ENCODE peak calls at places on chromosomes 12 and 14, in eight cellular contexts. One of them, this sample, is unnamed.

GRCh38 chr14:93059260-93059659 is 56.5 kb downstream of the ITPK1 start:
- DNase-seq in GM12878: no peak
- DNase-seq in endothelial cell of umbilical vein: no peak
- DNase-seq in HCT116: no peak
- DNase-seq in GM23338: no peak
- DNase-seq in HepG2: no peak
- DNase-seq in H1: no peak
- DNase-seq in K562: no peak
- DNase-seq in this sample: no peak

GRCh38 chr12:104664368-104664767 is 207.6 kb downstream of the CHST11 start:
- DNase-seq in endothelial cell of umbilical vein: no peak
- DNase-seq in GM23338: no peak
- DNase-seq in HepG2: no peak
- DNase-seq in HCT116: no peak
- DNase-seq in H1: no peak
- DNase-seq in GM12878: no peak
- DNase-seq in K562: no peak
- DNase-seq in this sample: no peak

GRCh38 chr12:80892597-80893445 is 44.9 kb downstream of the LIN7A start:
- DNase-seq in GM23338: no peak
- DNase-seq in HepG2: no peak
- DNase-seq in endothelial cell of umbilical vein: no peak
- DNase-seq in K562: no peak
- DNase-seq in GM12878: peak
- DNase-seq in H1: no peak
- DNase-seq in HCT116: no peak
- DNase-seq in this sample: no peak

GRCh38 chr12:90321369-90321768 is 612.7 kb upstream of the ATP2B1 start:
- DNase-seq in GM23338: peak
- DNase-seq in GM12878: no peak
- DNase-seq in H1: no peak
- DNase-seq in HCT116: no peak
- DNase-seq in K562: no peak
- DNase-seq in endothelial cell of umbilical vein: peak
- DNase-seq in HepG2: no peak
- DNase-seq in this sample: no peak

GRCh38 chr12:58877243-58877743 is 43.0 kb downstream of the LRIG3 start:
- DNase-seq in HepG2: peak
- DNase-seq in H1: no peak
- DNase-seq in HCT116: no peak
- DNase-seq in GM23338: no peak
- DNase-seq in GM12878: no peak
- DNase-seq in endothelial cell of umbilical vein: no peak
- DNase-seq in K562: no peak
- DNase-seq in this sample: no peak

GRCh38 chr14:85190251-85190650 is 339.7 kb upstream of the FLRT2 start:
- DNase-seq in K562: no peak
- DNase-seq in GM23338: no peak
- DNase-seq in HepG2: no peak
- DNase-seq in endothelial cell of umbilical vein: no peak
- DNase-seq in GM12878: no peak
- DNase-seq in H1: no peak
- DNase-seq in HCT116: no peak
- DNase-seq in this sample: no peak

GRCh38 chr12:104966677-104967076 is 8.6 kb upstream of the SLC41A2 start:
- DNase-seq in endothelial cell of umbilical vein: no peak
- DNase-seq in GM23338: no peak
- DNase-seq in HCT116: no peak
- DNase-seq in HepG2: no peak
- DNase-seq in H1: no peak
- DNase-seq in K562: no peak
- DNase-seq in GM12878: peak
- DNase-seq in this sample: no peak

GRCh38 chr12:72256725-72257124 is 15.4 kb upstream of the TRHDE start:
- DNase-seq in HepG2: no peak
- DNase-seq in H1: no peak
- DNase-seq in K562: no peak
- DNase-seq in GM23338: no peak
- DNase-seq in endothelial cell of umbilical vein: no peak
- DNase-seq in GM12878: no peak
- DNase-seq in HCT116: no peak
- DNase-seq in this sample: no peak

GRCh38 chr12:45446013-45446412 is 230.1 kb downstream of the ANO6 start:
- DNase-seq in GM12878: no peak
- DNase-seq in K562: no peak
- DNase-seq in endothelial cell of umbilical vein: no peak
- DNase-seq in HCT116: no peak
- DNase-seq in H1: no peak
- DNase-seq in GM23338: no peak
- DNase-seq in HepG2: no peak
- DNase-seq in this sample: no peak

GRCh38 chr14:57403521-57403864 is 13.1 kb downstream of the NAA30 start:
- DNase-seq in H1: no peak
- DNase-seq in HCT116: no peak
- DNase-seq in HepG2: no peak
- DNase-seq in endothelial cell of umbilical vein: no peak
- DNase-seq in GM12878: no peak
- DNase-seq in GM23338: no peak
- DNase-seq in K562: no peak
- DNase-seq in this sample: no peak

GRCh38 chr12:2675776-2676175 is 119.0 kb upstream of the FKBP4 start:
- DNase-seq in HepG2: no peak
- DNase-seq in endothelial cell of umbilical vein: no peak
- DNase-seq in GM23338: no peak
- DNase-seq in H1: no peak
- DNase-seq in HCT116: no peak
- DNase-seq in GM12878: no peak
- DNase-seq in K562: no peak
- DNase-seq in this sample: no peak

GRCh38 chr14:35368139-35368460 is 36.4 kb downstream of the NFKBIA start:
- DNase-seq in HCT116: no peak
- DNase-seq in H1: no peak
- DNase-seq in endothelial cell of umbilical vein: no peak
- DNase-seq in HepG2: no peak
- DNase-seq in K562: no peak
- DNase-seq in GM23338: no peak
- DNase-seq in GM12878: no peak
- DNase-seq in this sample: no peak

GRCh38 chr14:30849354-30849753 is 25.0 kb upstream of the COCH start:
- DNase-seq in GM12878: peak
- DNase-seq in H1: no peak
- DNase-seq in HCT116: no peak
- DNase-seq in GM23338: no peak
- DNase-seq in endothelial cell of umbilical vein: no peak
- DNase-seq in HepG2: no peak
- DNase-seq in K562: no peak
- DNase-seq in this sample: no peak

DNA sequence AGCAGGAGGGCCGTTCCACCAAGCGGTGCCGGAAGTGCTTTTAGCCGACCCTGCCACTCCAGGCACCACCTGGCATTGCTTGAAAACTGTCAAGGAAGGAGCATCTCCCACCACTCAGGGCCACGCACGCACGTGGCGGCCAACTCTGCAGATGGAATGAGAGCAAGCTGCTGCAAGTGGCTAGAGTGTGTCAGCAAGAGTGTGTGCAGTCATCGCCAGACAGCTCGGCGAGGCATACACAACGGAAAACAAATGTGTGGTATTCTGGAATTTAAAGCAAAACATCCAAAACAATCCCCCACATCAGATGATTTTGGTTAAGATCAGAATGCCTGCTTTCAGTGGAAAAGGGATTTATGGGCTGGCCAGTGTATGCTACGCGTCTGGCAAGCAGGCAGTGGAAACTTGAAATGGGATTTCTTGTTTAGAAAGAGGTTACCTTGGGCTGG is 11.2 kb downstream of the CD9 start:
- DNase-seq in GM12878: no peak
- DNase-seq in endothelial cell of umbilical vein: no peak
- DNase-seq in H1: no peak
- DNase-seq in HCT116: no peak
- DNase-seq in HepG2: no peak
- DNase-seq in K562: no peak
- DNase-seq in GM23338: no peak
- DNase-seq in this sample: no peak
- TF ChIP-seq POLR2AphosphoS5 in GM12878: no peak
- TF ChIP-seq POLR2AphosphoS5 in endothelial cell of umbilical vein: no peak
- TF ChIP-seq POLR2AphosphoS5 in H1: no peak
- TF ChIP-seq POLR2AphosphoS5 in HCT116: no peak
- TF ChIP-seq POLR2AphosphoS5 in HepG2: no peak
- TF ChIP-seq POLR2AphosphoS5 in K562: no peak
- TF ChIP-seq POLR2AphosphoS5 in GM23338: no peak
- TF ChIP-seq POLR2AphosphoS5 in this sample: no peak

GRCh38 chr12:57618966-57619433 is 7.8 kb downstream of the ARHGEF25 start:
- DNase-seq in HepG2: no peak
- DNase-seq in endothelial cell of umbilical vein: no peak
- DNase-seq in H1: no peak
- DNase-seq in GM23338: no peak
- DNase-seq in K562: no peak
- DNase-seq in HCT116: no peak
- DNase-seq in GM12878: no peak
- DNase-seq in this sample: no peak

GRCh38 chr12:57620936-57621496 is 9.8 kb downstream of the ARHGEF25 start:
- DNase-seq in GM12878: no peak
- DNase-seq in K562: no peak
- DNase-seq in H1: no peak
- DNase-seq in endothelial cell of umbilical vein: no peak
- DNase-seq in HepG2: no peak
- DNase-seq in HCT116: no peak
- DNase-seq in GM23338: peak
- DNase-seq in this sample: no peak

GRCh38 chr12:57621497-57622292 is 10.5 kb downstream of the ARHGEF25 start:
- DNase-seq in K562: peak
- DNase-seq in H1: no peak
- DNase-seq in GM23338: peak
- DNase-seq in HepG2: no peak
- DNase-seq in HCT116: peak
- DNase-seq in GM12878: no peak
- DNase-seq in endothelial cell of umbilical vein: peak
- DNase-seq in this sample: no peak

GRCh38 chr12:57619434-57620244 is 8.4 kb downstream of the ARHGEF25 start:
- DNase-seq in K562: no peak
- DNase-seq in GM12878: no peak
- DNase-seq in endothelial cell of umbilical vein: no peak
- DNase-seq in GM23338: peak
- DNase-seq in HepG2: no peak
- DNase-seq in HCT116: no peak
- DNase-seq in H1: no peak
- DNase-seq in this sample: no peak

GRCh38 chr12:57620245-57620935 is 9.2 kb downstream of the ARHGEF25 start:
- DNase-seq in GM12878: no peak
- DNase-seq in endothelial cell of umbilical vein: no peak
- DNase-seq in GM23338: no peak
- DNase-seq in HepG2: no peak
- DNase-seq in HCT116: no peak
- DNase-seq in H1: no peak
- DNase-seq in K562: no peak
- DNase-seq in this sample: no peak
- TF ChIP-seq EZH2 in GM12878: no peak
- TF ChIP-seq EZH2 in endothelial cell of umbilical vein: no peak
- TF ChIP-seq EZH2 in GM23338: peak
- TF ChIP-seq EZH2 in HepG2: peak
- TF ChIP-seq EZH2 in HCT116: no peak
- TF ChIP-seq EZH2 in H1: no peak
- TF ChIP-seq EZH2 in K562: no peak
- TF ChIP-seq EZH2 in this sample: no peak

GRCh38 chr12:122421263-122421814 is 1.1 kb downstream of the CLIP1 start:
- DNase-seq in endothelial cell of umbilical vein: no peak
- DNase-seq in K562: peak
- DNase-seq in HepG2: peak
- DNase-seq in H1: no peak
- DNase-seq in GM12878: no peak
- DNase-seq in GM23338: no peak
- DNase-seq in HCT116: no peak
- DNase-seq in this sample: no peak

GRCh38 chr12:122420471-122421262 is 1.8 kb downstream of the CLIP1 start:
- DNase-seq in endothelial cell of umbilical vein: no peak
- DNase-seq in GM12878: no peak
- DNase-seq in GM23338: no peak
- DNase-seq in H1: no peak
- DNase-seq in HepG2: no peak
- DNase-seq in HCT116: no peak
- DNase-seq in K562: no peak
- DNase-seq in this sample: no peak

GRCh38 chr12:122423258-122424165 is 1.0 kb upstream of the CLIP1 start:
- DNase-seq in K562: no peak
- DNase-seq in HepG2: peak
- DNase-seq in H1: no peak
- DNase-seq in GM12878: no peak
- DNase-seq in GM23338: peak
- DNase-seq in HCT116: peak
- DNase-seq in endothelial cell of umbilical vein: peak
- DNase-seq in this sample: no peak

GRCh38 chr12:122422769-122423257 is 344 bp upstream of the CLIP1 start:
- DNase-seq in HCT116: no peak
- DNase-seq in H1: no peak
- DNase-seq in GM23338: peak
- DNase-seq in K562: no peak
- DNase-seq in endothelial cell of umbilical vein: peak
- DNase-seq in HepG2: peak
- DNase-seq in GM12878: no peak
- DNase-seq in this sample: no peak

GRCh38 chr12:122421815-122422737 is at the start of gene CLIP1:
- DNase-seq in GM23338: peak
- DNase-seq in GM12878: no peak
- DNase-seq in HCT116: no peak
- DNase-seq in H1: no peak
- DNase-seq in HepG2: peak
- DNase-seq in endothelial cell of umbilical vein: peak
- DNase-seq in K562: peak
- DNase-seq in this sample: no peak
- TF ChIP-seq POLR2AphosphoS5 in GM23338: no peak
- TF ChIP-seq POLR2AphosphoS5 in GM12878: no peak
- TF ChIP-seq POLR2AphosphoS5 in HCT116: peak
- TF ChIP-seq POLR2AphosphoS5 in H1: no peak
- TF ChIP-seq POLR2AphosphoS5 in HepG2: no peak
- TF ChIP-seq POLR2AphosphoS5 in endothelial cell of umbilical vein: peak
- TF ChIP-seq POLR2AphosphoS5 in K562: no peak
- TF ChIP-seq POLR2AphosphoS5 in this sample: no peak

GRCh38 chr12:62976110-62976640 is 41.2 kb upstream of the PPM1H start:
- DNase-seq in GM12878: no peak
- DNase-seq in endothelial cell of umbilical vein: no peak
- DNase-seq in GM23338: no peak
- DNase-seq in HepG2: no peak
- DNase-seq in K562: no peak
- DNase-seq in HCT116: no peak
- DNase-seq in H1: no peak
- DNase-seq in this sample: no peak

GRCh38 chr12:62978768-62979167 is 43.8 kb upstream of the PPM1H start:
- DNase-seq in endothelial cell of umbilical vein: no peak
- DNase-seq in GM23338: no peak
- DNase-seq in HepG2: no peak
- DNase-seq in K562: no peak
- DNase-seq in GM12878: no peak
- DNase-seq in HCT116: no peak
- DNase-seq in H1: no peak
- DNase-seq in this sample: no peak

GRCh38 chr12:62977879-62978278 is 42.9 kb upstream of the PPM1H start:
- DNase-seq in GM12878: no peak
- DNase-seq in HCT116: no peak
- DNase-seq in endothelial cell of umbilical vein: no peak
- DNase-seq in K562: peak
- DNase-seq in GM23338: no peak
- DNase-seq in HepG2: no peak
- DNase-seq in H1: no peak
- DNase-seq in this sample: no peak

GRCh38 chr12:62971769-62972525 is 37.0 kb upstream of the PPM1H start:
- DNase-seq in HepG2: no peak
- DNase-seq in endothelial cell of umbilical vein: no peak
- DNase-seq in H1: no peak
- DNase-seq in GM12878: no peak
- DNase-seq in K562: no peak
- DNase-seq in HCT116: no peak
- DNase-seq in GM23338: peak
- DNase-seq in this sample: no peak

GRCh38 chr12:62977419-62977818 is 42.5 kb upstream of the PPM1H start:
- DNase-seq in K562: no peak
- DNase-seq in GM12878: no peak
- DNase-seq in H1: no peak
- DNase-seq in HCT116: peak
- DNase-seq in HepG2: no peak
- DNase-seq in GM23338: no peak
- DNase-seq in endothelial cell of umbilical vein: no peak
- DNase-seq in this sample: peak
- TF ChIP-seq EZH2 in K562: no peak
- TF ChIP-seq EZH2 in GM12878: no peak
- TF ChIP-seq EZH2 in H1: no peak
- TF ChIP-seq EZH2 in HCT116: no peak
- TF ChIP-seq EZH2 in HepG2: no peak
- TF ChIP-seq EZH2 in GM23338: no peak
- TF ChIP-seq EZH2 in endothelial cell of umbilical vein: no peak
- TF ChIP-seq EZH2 in this sample: no peak

This sample was measured in SK-N-MC.